ENCODE peak calls at places on chromosomes 11 and 22, in ten cellular contexts. B is HFF-Myc; M is CD8-positive, alpha-beta memory T cell; G is choroid plexus epithelial cell; Y is foreskin fibroblast; D is fibroblast of pulmonary artery; E is fibroblast of the aortic adventitia; X is aorta; T is psoas muscle; S is brain microvascular endothelial cell. J is an unnamed sample.

GRCh38 chr11:35166369-35167360 is 27.7 kb downstream of the CD44 start:
- DNase-seq in B (peak), M (no peak), G (peak), Y (peak), D (peak), E (peak), X (peak), T (no peak), S (peak), J (peak)

GRCh38 chr11:117523680-117524079 is 196.0 kb downstream of the CEP164 start:
- DNase-seq in B (no peak), M (no peak), G (peak), Y (peak), D (peak), E (peak), X (no peak), T (no peak), S (peak), J (no peak)

GRCh38 chr11:122271747-122272146 is 155.7 kb upstream of the BLID start:
- DNase-seq in B (no peak), M (no peak), G (no peak), Y (no peak), D (no peak), E (no peak), X (no peak), T (no peak), S (no peak), J (no peak)

GRCh38 chr22:36528336-36528735 is 630 bp downstream of the EIF3D start:
- DNase-seq in B (no peak), M (no peak), G (peak), Y (peak), D (peak), E (no peak), X (no peak), T (no peak), S (no peak), J (no peak)

GRCh38 chr22:31154975-31155374 is 5.0 kb upstream of the RNF185 start:
- DNase-seq in B (no peak), M (no peak), G (no peak), Y (no peak), D (no peak), E (no peak), X (no peak), T (no peak), S (no peak), J (no peak)

GRCh38 chr11:100930185-100930778 is 199.3 kb downstream of the PGR start:
- DNase-seq in B (peak), M (no peak), G (peak), Y (peak), D (peak), E (peak), X (no peak), T (no peak), S (peak), J (peak)

GRCh38 chr11:69939551-69940245 is 120.5 kb upstream of the FGF3 start:
- DNase-seq in B (no peak), M (no peak), G (peak), Y (no peak), D (peak), E (peak), X (peak), T (peak), S (peak), J (no peak)

GRCh38 chr22:37544955-37545702 is 15.2 kb upstream of the CDC42EP1 start:
- DNase-seq in B (no peak), M (peak), G (peak), Y (peak), D (peak), E (peak), X (peak), T (no peak), S (peak), J (no peak)

GRCh38 chr22:45312415-45312814 is 2.7 kb downstream of the FAM118A start:
- DNase-seq in B (no peak), M (no peak), G (no peak), Y (no peak), D (no peak), E (no peak), X (no peak), T (no peak), S (no peak), J (no peak)

GRCh38 chr22:45316796-45317526 is 7.2 kb downstream of the FAM118A start:
- DNase-seq in B (no peak), M (no peak), G (no peak), Y (no peak), D (no peak), E (no peak), X (no peak), T (no peak), S (no peak), J (no peak)

GRCh38 chr22:45314054-45314721 is 4.5 kb downstream of the FAM118A start:
- DNase-seq in B (no peak), M (no peak), G (no peak), Y (no peak), D (peak), E (no peak), X (no peak), T (no peak), S (no peak), J (no peak)

GRCh38 chr22:45312856-45313255 is 3.1 kb downstream of the FAM118A start:
- DNase-seq in B (no peak), M (no peak), G (no peak), Y (no peak), D (no peak), E (no peak), X (no peak), T (no peak), S (no peak), J (no peak)

GRCh38 chr22:45314789-45315188 is 5.1 kb downstream of the FAM118A start:
- DNase-seq in B (no peak), M (no peak), G (no peak), Y (no peak), D (no peak), E (no peak), X (no peak), T (no peak), S (no peak), J (no peak)
- H3K4me3 ChIP-seq in B (no peak), M (no peak), G (no peak), Y (no peak), D (no peak), E (no peak), X (no peak), T (no peak), S (no peak), J (no peak)

GRCh38 chr11:57771365-57771764 is 9.8 kb downstream of the CTNND1 start:
- DNase-seq in B (no peak), M (no peak), G (no peak), Y (no peak), D (no peak), E (no peak), X (no peak), T (no peak), S (no peak), J (no peak)

GRCh38 chr11:57773026-57773598 is 11.5 kb downstream of the CTNND1 start:
- DNase-seq in B (no peak), M (no peak), G (no peak), Y (no peak), D (no peak), E (no peak), X (no peak), T (no peak), S (no peak), J (no peak)

GRCh38 chr11:57775474-57775873 is 13.9 kb downstream of the CTNND1 start:
- DNase-seq in B (no peak), M (no peak), G (no peak), Y (no peak), D (no peak), E (peak), X (no peak), T (no peak), S (no peak), J (no peak)

GRCh38 chr11:57770793-57771192 is 9.2 kb downstream of the CTNND1 start:
- DNase-seq in B (no peak), M (no peak), G (no peak), Y (no peak), D (no peak), E (no peak), X (no peak), T (no peak), S (no peak), J (no peak)

DNA sequence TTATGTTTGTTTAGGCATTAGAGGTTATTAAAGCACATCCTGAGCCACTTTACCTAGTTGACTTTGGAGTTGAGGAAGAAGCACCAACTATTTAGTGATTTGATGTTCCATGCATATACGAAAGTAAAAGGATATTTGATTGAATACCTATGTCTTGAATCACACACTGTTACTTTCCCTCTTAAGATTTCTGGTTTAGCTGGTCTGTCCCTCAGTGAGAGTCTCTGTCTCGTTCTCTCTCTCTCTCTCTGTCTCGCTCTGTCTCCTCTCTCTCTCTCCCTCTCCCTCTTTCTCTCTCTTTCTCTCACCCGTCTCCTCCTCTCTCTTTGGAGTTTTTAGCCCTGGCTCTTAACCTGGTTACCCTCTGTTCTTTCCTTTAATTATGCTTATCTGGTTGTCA is 11.0 kb downstream of the CTNND1 start:
- DNase-seq in B (no peak), M (no peak), G (peak), Y (peak), D (no peak), E (no peak), X (no peak), T (no peak), S (no peak), J (no peak)
- H3K4me3 ChIP-seq in B (no peak), M (no peak), G (no peak), Y (no peak), D (no peak), E (no peak), X (no peak), T (no peak), S (no peak), J (no peak)

GRCh38 chr11:60926500-60926899 is 2.2 kb downstream of the TMEM132A start:
- DNase-seq in B (no peak), M (no peak), G (no peak), Y (no peak), D (no peak), E (no peak), X (no peak), T (no peak), S (no peak), J (no peak)

GRCh38 chr11:60927061-60927592 is 2.9 kb downstream of the TMEM132A start:
- DNase-seq in B (no peak), M (no peak), G (no peak), Y (no peak), D (no peak), E (no peak), X (no peak), T (peak), S (no peak), J (no peak)

GRCh38 chr11:60924110-60924905 is at the start of gene TMEM132A:
- DNase-seq in B (peak), M (no peak), G (peak), Y (peak), D (peak), E (peak), X (peak), T (peak), S (peak), J (no peak)

GRCh38 chr11:60924906-60925684 is 835 bp downstream of the TMEM132A start:
- DNase-seq in B (no peak), M (no peak), G (no peak), Y (no peak), D (no peak), E (no peak), X (no peak), T (no peak), S (no peak), J (no peak)

GRCh38 chr11:60925685-60926267 is 1.5 kb downstream of the TMEM132A start:
- DNase-seq in B (no peak), M (no peak), G (peak), Y (peak), D (peak), E (peak), X (no peak), T (no peak), S (peak), J (peak)
- H3K4me3 ChIP-seq in B (peak), M (no peak), G (no peak), Y (peak), D (peak), E (no peak), X (no peak), T (no peak), S (peak), J (no peak)

GRCh38 chr11:6319879-6320410 is 356 bp downstream of the CAVIN3 start:
- DNase-seq in B (peak), M (no peak), G (peak), Y (peak), D (peak), E (peak), X (peak), T (peak), S (peak), J (peak)

GRCh38 chr11:6320411-6321207 is at the start of gene CAVIN3:
- DNase-seq in B (no peak), M (no peak), G (peak), Y (peak), D (peak), E (peak), X (peak), T (peak), S (peak), J (no peak)

GRCh38 chr11:6321961-6322362 is 1.7 kb upstream of the CAVIN3 start:
- DNase-seq in B (no peak), M (no peak), G (peak), Y (peak), D (peak), E (peak), X (no peak), T (no peak), S (peak), J (no peak)

GRCh38 chr11:6323291-6323905 is 3.1 kb upstream of the CAVIN3 start:
- DNase-seq in B (no peak), M (no peak), G (no peak), Y (no peak), D (no peak), E (no peak), X (no peak), T (no peak), S (no peak), J (no peak)

GRCh38 chr11:6321356-6321755 is 1.1 kb upstream of the CAVIN3 start:
- DNase-seq in B (no peak), M (no peak), G (no peak), Y (peak), D (no peak), E (no peak), X (peak), T (no peak), S (no peak), J (no peak)
- H3K4me3 ChIP-seq in B (peak), M (no peak), G (no peak), Y (peak), D (no peak), E (peak), X (no peak), T (peak), S (no peak), J (peak)

J was measured in AG09309.